ENCODE peak calls at places on chromosomes 2 and 18, in seven cellular contexts. C, E, Y, R, X, W and H are unnamed samples.

GRCh38 chr2:239285071-239285931 is 115.5 kb downstream of the HDAC4 start:
- DNase-seq in E (no peak), X (no peak), R (peak), W (no peak), C (peak), Y (no peak), H (no peak)

GRCh38 chr2:74385396-74385795 is 5.3 kb upstream of the DCTN1 start:
- DNase-seq in X (no peak), R (no peak), E (no peak), C (no peak), W (no peak), Y (no peak), H (no peak)

GRCh38 chr2:133526468-133526769 is 41.8 kb downstream of the NCKAP5 start:
- DNase-seq in R (no peak), E (no peak), C (no peak), Y (no peak), W (no peak), X (no peak), H (no peak)

GRCh38 chr18:50099725-50100414 is 95.1 kb downstream of the MYO5B start:
- DNase-seq in Y (peak), R (no peak), E (no peak), X (peak), C (no peak), W (peak), H (peak)

GRCh38 chr2:237315170-237315880 is 98.6 kb downstream of the COL6A3 start:
- DNase-seq in R (peak), Y (no peak), E (peak), X (no peak), W (peak), C (peak), H (peak)

GRCh38 chr2:161954103-161954502 is 119.9 kb downstream of the DPP4 start:
- DNase-seq in Y (no peak), W (no peak), E (no peak), X (no peak), R (no peak), C (no peak), H (peak)

GRCh38 chr2:54704688-54705605 is 18.5 kb upstream of the EML6 start:
- DNase-seq in X (peak), Y (peak), W (no peak), E (no peak), C (no peak), R (no peak), H (peak)

GRCh38 chr2:101340141-101340541 is 31.6 kb upstream of the RNF149 start:
- DNase-seq in X (peak), C (no peak), E (no peak), R (no peak), Y (no peak), W (no peak), H (no peak)

GRCh38 chr2:37855283-37856041 is 69.6 kb upstream of the RMDN2 start:
- DNase-seq in Y (no peak), R (peak), W (no peak), E (peak), X (no peak), C (no peak), H (no peak)

GRCh38 chr2:85589982-85590791 is 5.4 kb upstream of the RNF181 start:
- DNase-seq in Y (peak), X (no peak), R (peak), C (no peak), E (peak), W (peak), H (no peak)

GRCh38 chr2:172512810-172513523 is 42.9 kb upstream of the PDK1 start:
- DNase-seq in X (no peak), Y (no peak), C (no peak), W (no peak), E (no peak), R (no peak), H (no peak)
- H3K4me3 ChIP-seq in X (no peak), Y (no peak), C (no peak), W (no peak), E (no peak), R (no peak), H (no peak)

GRCh38 chr2:204268458-204268857 is 276.8 kb upstream of the PARD3B start:
- DNase-seq in W (no peak), Y (no peak), X (no peak), R (no peak), E (no peak), C (no peak), H (no peak)
- TF ChIP-seq CTCF in W (no peak), Y (no peak), X (no peak), R (no peak), E (no peak), C (no peak), H (no peak)

DNA sequence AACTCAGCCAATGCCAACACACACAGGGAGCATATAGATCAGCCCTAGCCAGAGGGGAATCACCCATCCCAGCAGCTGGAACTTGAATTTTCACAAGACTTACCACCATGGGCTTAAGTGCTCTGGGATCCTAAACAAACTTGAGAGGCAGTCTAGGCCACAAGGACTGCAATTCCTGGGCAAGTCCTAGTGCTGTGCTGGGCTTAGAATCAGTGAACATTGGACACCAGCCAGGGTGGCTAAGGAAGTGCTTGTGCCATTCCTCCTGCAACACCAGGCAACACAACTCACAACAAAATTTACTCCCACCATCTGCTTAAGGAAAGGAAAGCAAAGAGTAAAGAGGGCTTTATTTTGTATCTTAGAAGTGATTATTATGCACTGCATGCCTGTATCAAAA is 38.9 kb downstream of the SRD5A2 start:
- DNase-seq in R (no peak), Y (no peak), X (no peak), W (no peak), E (no peak), C (no peak), H (no peak)
- H3K4me3 ChIP-seq in R (no peak), Y (no peak), X (no peak), W (no peak), E (no peak), C (no peak), H (no peak)

DNA sequence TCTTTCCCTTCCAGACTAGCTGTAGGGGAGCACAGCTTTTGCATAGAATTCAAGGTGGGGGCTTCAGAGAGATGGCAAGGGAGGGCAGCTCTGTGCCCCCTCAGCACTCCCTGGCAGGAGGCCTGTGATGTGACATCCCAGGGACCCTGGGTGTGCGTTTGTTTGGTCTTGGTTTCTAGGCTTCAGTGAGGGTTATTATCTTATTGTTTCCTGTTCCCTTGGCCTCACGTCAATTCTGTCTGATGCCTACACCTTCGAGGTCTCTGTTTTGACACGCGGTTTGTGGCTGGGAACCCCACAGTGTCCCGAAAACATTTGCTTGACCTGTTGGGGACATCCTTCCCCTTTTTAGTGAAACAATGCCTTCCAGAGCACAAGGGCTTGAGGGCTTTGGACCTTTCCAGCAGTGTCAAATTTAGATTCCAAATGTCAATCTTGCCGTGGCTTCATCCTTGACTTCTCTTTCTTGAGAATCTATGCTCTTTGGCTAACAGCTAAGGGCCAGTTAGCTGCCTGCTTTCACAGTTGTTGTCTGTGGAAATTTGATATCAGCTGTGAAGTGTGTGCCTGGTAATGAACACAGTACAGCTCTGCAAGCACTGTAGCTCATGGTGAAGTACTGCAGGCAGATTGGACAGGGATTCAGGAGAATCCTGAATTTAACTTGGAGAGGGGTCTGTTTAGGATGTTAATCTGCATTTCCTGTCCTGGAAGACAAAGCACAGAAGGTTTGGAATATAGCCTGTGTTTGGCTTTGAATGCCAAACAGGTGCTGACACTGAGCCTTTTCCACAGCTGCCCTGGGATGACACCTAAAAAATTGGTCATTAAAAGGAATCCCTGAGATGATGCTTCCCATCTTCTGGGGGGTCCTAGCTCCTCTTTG is 108.2 kb upstream of the CXCR4 start:
- DNase-seq in C (no peak), E (no peak), X (no peak), R (no peak), W (no peak), Y (no peak), H (no peak)
- TF ChIP-seq CTCF in C (no peak), E (no peak), X (no peak), R (no peak), W (no peak), Y (no peak), H (no peak)

GRCh38 chr2:226795281-226796011 is 4.2 kb downstream of the IRS1 start:
- DNase-seq in W (no peak), X (peak), R (peak), Y (peak), C (peak), E (peak), H (no peak)
- H3K4me3 ChIP-seq in W (peak), X (peak), R (no peak), Y (peak), C (peak), E (peak), H (peak)

DNA sequence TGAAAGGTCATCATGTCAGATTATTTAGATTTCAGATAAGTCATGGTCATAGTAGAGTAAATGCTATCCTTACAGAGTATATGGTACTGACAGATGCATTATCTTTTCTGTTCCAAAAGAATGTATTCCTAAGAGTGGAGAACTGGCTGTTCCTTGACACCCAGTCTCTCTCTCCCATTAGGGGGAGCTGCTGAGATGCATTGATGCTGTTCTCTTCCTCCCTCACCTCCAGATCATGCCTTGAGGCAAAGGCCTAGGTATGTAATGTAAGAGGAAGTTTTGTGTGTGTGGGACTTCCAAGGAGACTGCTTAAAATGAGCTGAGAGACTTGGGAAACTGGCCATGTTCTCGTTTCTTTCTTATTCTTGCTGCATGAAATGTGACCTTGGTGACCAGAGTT is 979.5 kb upstream of the CELF4 start:
- DNase-seq in R (no peak), W (no peak), X (no peak), C (no peak), Y (peak), E (no peak), H (no peak)
- TF ChIP-seq CTCF in R (no peak), W (no peak), X (no peak), C (no peak), Y (peak), E (peak), H (no peak)

GRCh38 chr2:195364015-195364965 is 292.7 kb upstream of the SLC39A10 start:
- DNase-seq in Y (peak), E (no peak), W (no peak), X (no peak), C (no peak), R (no peak), H (no peak)
- H3K4me3 ChIP-seq in Y (no peak), E (no peak), W (no peak), X (no peak), C (no peak), R (no peak), H (no peak)

DNA sequence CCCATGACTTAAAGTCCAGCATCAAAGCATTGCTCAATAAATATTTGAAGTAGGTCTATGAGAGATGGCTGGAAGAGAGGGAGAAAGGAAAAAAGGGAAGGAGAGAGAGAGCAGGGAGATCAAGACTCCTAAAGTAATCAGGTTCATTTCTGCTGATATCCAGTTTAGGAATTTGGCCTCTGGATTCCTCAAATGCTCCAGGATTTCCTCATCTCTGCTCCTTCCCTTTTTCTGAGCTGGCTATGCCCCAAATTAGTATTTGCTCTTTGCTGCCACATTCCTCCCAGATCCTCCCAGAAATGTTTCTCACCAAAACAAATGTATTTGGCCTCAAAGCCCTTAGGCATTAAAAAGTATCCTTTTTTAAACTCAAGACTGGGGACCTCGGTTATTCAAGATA is 739.3 kb upstream of the CHAC2 start:
- DNase-seq in R (no peak), Y (no peak), X (peak), W (peak), C (no peak), E (no peak), H (no peak)
- TF ChIP-seq CTCF in R (no peak), Y (no peak), X (no peak), W (no peak), C (no peak), E (no peak), H (no peak)

GRCh38 chr2:96156926-96157648 is 11.8 kb upstream of the DUSP2 start:
- DNase-seq in X (no peak), R (no peak), C (no peak), W (no peak), Y (no peak), E (no peak), H (no peak)
- H3K4me3 ChIP-seq in X (no peak), R (no peak), C (no peak), W (no peak), Y (no peak), E (no peak), H (no peak)

DNA sequence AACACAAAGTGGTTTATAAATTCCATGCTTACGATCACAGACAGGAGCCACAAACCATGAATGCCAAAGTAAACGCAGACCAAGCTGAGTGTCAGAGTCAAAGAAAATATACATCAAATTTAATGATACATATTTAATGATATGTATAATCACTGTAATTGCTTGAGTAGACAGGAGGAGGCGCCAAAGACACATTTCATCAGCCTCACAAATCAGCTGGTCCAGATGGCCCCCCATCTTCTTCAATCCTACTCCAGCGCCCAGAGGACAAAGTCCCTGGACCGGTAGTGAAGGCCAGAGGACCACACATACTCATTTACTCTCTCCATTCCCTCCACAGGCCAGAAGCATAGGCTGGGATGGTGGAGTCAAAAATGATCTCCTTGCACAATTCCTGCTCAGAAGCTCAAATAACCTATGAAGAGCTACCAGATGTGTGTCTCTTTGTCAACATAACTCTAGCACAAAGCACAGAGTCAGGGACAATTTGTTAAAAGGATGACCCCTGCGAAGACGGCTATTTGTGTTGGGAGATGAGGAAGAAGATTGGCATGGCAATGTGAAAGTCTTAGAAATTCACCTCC is 149.3 kb upstream of the PGAP1 start:
- DNase-seq in X (no peak), E (no peak), W (no peak), R (no peak), C (no peak), Y (no peak), H (no peak)
- TF ChIP-seq CTCF in X (peak), E (no peak), W (peak), R (no peak), C (no peak), Y (peak), H (peak)